ENCODE peak calls at places on chromosomes 13 and 19, in ten cellular contexts. One of them, this sample, is unnamed.

GRCh38 chr13:99944606-99945005 is 27.0 kb downstream of the ZIC5 start:
- DNase-seq in fibroblast of the aortic adventitia: no peak
- DNase-seq in AG04450: no peak
- DNase-seq in mesenchymal stem cell: no peak
- DNase-seq in cardiac muscle cell: no peak
- DNase-seq in testis: no peak
- DNase-seq in heart left ventricle: no peak
- DNase-seq in kidney epithelial cell: no peak
- DNase-seq in pancreas: no peak
- DNase-seq in mammary epithelial cell: no peak
- DNase-seq in this sample: no peak

GRCh38 chr13:31887311-31887710 is 144.3 kb upstream of the FRY start:
- DNase-seq in fibroblast of the aortic adventitia: peak
- DNase-seq in AG04450: peak
- DNase-seq in mesenchymal stem cell: no peak
- DNase-seq in cardiac muscle cell: peak
- DNase-seq in testis: no peak
- DNase-seq in heart left ventricle: no peak
- DNase-seq in kidney epithelial cell: no peak
- DNase-seq in pancreas: no peak
- DNase-seq in mammary epithelial cell: no peak
- DNase-seq in this sample: no peak

GRCh38 chr13:106155411-106155810 is 380.1 kb downstream of the EFNB2 start:
- DNase-seq in fibroblast of the aortic adventitia: no peak
- DNase-seq in AG04450: no peak
- DNase-seq in mesenchymal stem cell: peak
- DNase-seq in cardiac muscle cell: no peak
- DNase-seq in testis: no peak
- DNase-seq in heart left ventricle: no peak
- DNase-seq in kidney epithelial cell: no peak
- DNase-seq in pancreas: no peak
- DNase-seq in mammary epithelial cell: peak
- DNase-seq in this sample: no peak

GRCh38 chr13:100550433-100550832 is 38.2 kb downstream of the GGACT start:
- DNase-seq in fibroblast of the aortic adventitia: peak
- DNase-seq in AG04450: no peak
- DNase-seq in mesenchymal stem cell: peak
- DNase-seq in cardiac muscle cell: peak
- DNase-seq in testis: peak
- DNase-seq in heart left ventricle: peak
- DNase-seq in kidney epithelial cell: no peak
- DNase-seq in pancreas: no peak
- DNase-seq in mammary epithelial cell: no peak
- DNase-seq in this sample: no peak

GRCh38 chr13:52447815-52448552 is 2.5 kb downstream of the VPS36 start:
- DNase-seq in fibroblast of the aortic adventitia: no peak
- DNase-seq in AG04450: no peak
- DNase-seq in mesenchymal stem cell: no peak
- DNase-seq in cardiac muscle cell: no peak
- DNase-seq in testis: no peak
- DNase-seq in heart left ventricle: no peak
- DNase-seq in kidney epithelial cell: no peak
- DNase-seq in pancreas: no peak
- DNase-seq in mammary epithelial cell: peak
- DNase-seq in this sample: no peak

GRCh38 chr19:55257461-55258411 is 1.1 kb downstream of the PPP6R1 start:
- DNase-seq in fibroblast of the aortic adventitia: peak
- DNase-seq in AG04450: no peak
- DNase-seq in mesenchymal stem cell: peak
- DNase-seq in cardiac muscle cell: peak
- DNase-seq in testis: peak
- DNase-seq in heart left ventricle: no peak
- DNase-seq in kidney epithelial cell: no peak
- DNase-seq in pancreas: no peak
- DNase-seq in mammary epithelial cell: peak
- DNase-seq in this sample: no peak

GRCh38 chr19:3108775-3109174 is 14.6 kb downstream of the GNA11 start:
- DNase-seq in fibroblast of the aortic adventitia: peak
- DNase-seq in AG04450: peak
- DNase-seq in mesenchymal stem cell: peak
- DNase-seq in cardiac muscle cell: peak
- DNase-seq in testis: peak
- DNase-seq in heart left ventricle: no peak
- DNase-seq in kidney epithelial cell: no peak
- DNase-seq in pancreas: no peak
- DNase-seq in mammary epithelial cell: peak
- DNase-seq in this sample: no peak

GRCh38 chr19:14563989-14564650 is 7.7 kb downstream of the NDUFB7 start:
- DNase-seq in fibroblast of the aortic adventitia: no peak
- DNase-seq in AG04450: no peak
- DNase-seq in mesenchymal stem cell: no peak
- DNase-seq in cardiac muscle cell: peak
- DNase-seq in testis: peak
- DNase-seq in heart left ventricle: no peak
- DNase-seq in kidney epithelial cell: no peak
- DNase-seq in pancreas: no peak
- DNase-seq in mammary epithelial cell: peak
- DNase-seq in this sample: no peak

DNA sequence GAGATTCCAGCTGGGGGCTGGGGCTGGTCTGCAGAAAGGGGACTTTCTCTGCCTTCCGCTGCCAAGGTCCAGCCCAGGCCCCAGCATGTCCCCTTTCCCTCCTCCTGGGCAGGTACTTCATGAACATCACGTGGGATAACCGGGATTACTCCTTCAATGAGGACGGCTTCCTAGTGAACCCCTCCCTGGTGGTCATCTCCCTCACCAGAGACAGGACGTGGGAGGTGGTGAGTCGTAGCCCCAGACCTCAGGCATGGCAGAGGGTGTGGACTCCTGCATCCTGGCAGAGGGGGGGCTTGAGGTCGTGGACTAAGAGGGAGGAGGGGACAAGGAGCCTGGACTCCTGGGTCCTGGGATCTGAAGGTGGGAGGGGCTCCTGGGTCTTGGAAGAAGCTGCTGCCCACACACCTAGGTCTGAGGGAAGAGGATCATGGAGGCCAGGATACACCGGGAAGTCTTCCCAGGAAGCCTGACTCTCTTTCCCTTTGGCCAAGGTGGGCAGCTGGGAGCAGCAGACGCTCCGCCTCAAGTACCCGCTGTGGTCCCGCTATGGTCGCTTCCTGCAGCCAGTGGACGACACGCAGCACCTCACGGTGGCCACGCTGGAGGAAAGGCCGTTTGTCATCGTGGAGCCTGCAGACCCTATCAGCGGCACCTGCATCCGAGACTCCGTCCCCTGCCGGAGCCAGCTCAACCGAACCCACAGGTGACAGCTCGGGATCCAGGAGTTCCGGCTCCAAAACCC is 20.6 kb downstream of the GRIN2D start:
- DNase-seq in fibroblast of the aortic adventitia: peak
- DNase-seq in AG04450: no peak
- DNase-seq in mesenchymal stem cell: peak
- DNase-seq in cardiac muscle cell: no peak
- DNase-seq in testis: no peak
- DNase-seq in heart left ventricle: no peak
- DNase-seq in kidney epithelial cell: no peak
- DNase-seq in pancreas: no peak
- DNase-seq in mammary epithelial cell: peak
- DNase-seq in this sample: no peak
- H3K4me3 ChIP-seq in fibroblast of the aortic adventitia: no peak
- H3K4me3 ChIP-seq in AG04450: no peak
- H3K4me3 ChIP-seq in mesenchymal stem cell: peak
- H3K4me3 ChIP-seq in cardiac muscle cell: no peak
- H3K4me3 ChIP-seq in testis: no peak
- H3K4me3 ChIP-seq in heart left ventricle: no peak
- H3K4me3 ChIP-seq in kidney epithelial cell: peak
- H3K4me3 ChIP-seq in pancreas: peak
- H3K4me3 ChIP-seq in mammary epithelial cell: no peak
- H3K4me3 ChIP-seq in this sample: no peak

DNA sequence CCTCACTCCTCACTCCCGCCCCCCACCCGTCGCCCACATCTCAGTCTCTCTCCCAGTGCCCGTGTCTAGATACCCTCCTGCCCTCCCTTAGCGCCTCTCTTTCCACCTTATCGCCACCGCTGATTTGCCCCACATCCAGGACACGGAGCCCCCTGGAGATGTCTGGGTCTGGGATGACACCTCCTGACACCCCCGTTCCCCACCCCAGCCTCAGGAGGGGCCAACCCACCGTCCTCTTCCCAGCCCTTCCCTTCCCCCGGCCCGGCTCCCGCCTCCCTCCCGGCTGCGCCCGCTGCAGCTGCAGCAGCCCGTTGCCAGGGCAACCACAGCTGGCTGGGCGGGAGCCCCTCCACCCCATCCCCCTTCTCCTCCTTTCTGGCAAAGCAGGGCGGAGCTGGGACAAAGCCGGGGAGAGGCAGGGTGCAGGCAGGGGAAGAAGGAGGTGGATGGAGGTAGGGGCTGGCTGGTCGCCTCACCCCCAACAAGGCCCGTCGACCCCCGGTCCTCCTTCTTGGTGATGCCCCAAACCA is 13.5 kb downstream of the DPF1 start:
- DNase-seq in fibroblast of the aortic adventitia: peak
- DNase-seq in AG04450: no peak
- DNase-seq in mesenchymal stem cell: peak
- DNase-seq in cardiac muscle cell: peak
- DNase-seq in testis: peak
- DNase-seq in heart left ventricle: peak
- DNase-seq in kidney epithelial cell: no peak
- DNase-seq in pancreas: no peak
- DNase-seq in mammary epithelial cell: no peak
- DNase-seq in this sample: no peak
- H3K4me3 ChIP-seq in fibroblast of the aortic adventitia: no peak
- H3K4me3 ChIP-seq in AG04450: peak
- H3K4me3 ChIP-seq in mesenchymal stem cell: no peak
- H3K4me3 ChIP-seq in cardiac muscle cell: no peak
- H3K4me3 ChIP-seq in testis: peak
- H3K4me3 ChIP-seq in heart left ventricle: no peak
- H3K4me3 ChIP-seq in kidney epithelial cell: no peak
- H3K4me3 ChIP-seq in pancreas: no peak
- H3K4me3 ChIP-seq in mammary epithelial cell: no peak
- H3K4me3 ChIP-seq in this sample: no peak

GRCh38 chr19:16141043-16141442 is 2.4 kb upstream of the HSH2D start:
- DNase-seq in fibroblast of the aortic adventitia: no peak
- DNase-seq in AG04450: no peak
- DNase-seq in mesenchymal stem cell: no peak
- DNase-seq in cardiac muscle cell: no peak
- DNase-seq in testis: no peak
- DNase-seq in heart left ventricle: no peak
- DNase-seq in kidney epithelial cell: no peak
- DNase-seq in pancreas: no peak
- DNase-seq in mammary epithelial cell: no peak
- DNase-seq in this sample: no peak

GRCh38 chr19:16146112-16146511 is 2.6 kb downstream of the HSH2D start:
- DNase-seq in fibroblast of the aortic adventitia: no peak
- DNase-seq in AG04450: no peak
- DNase-seq in mesenchymal stem cell: no peak
- DNase-seq in cardiac muscle cell: no peak
- DNase-seq in testis: no peak
- DNase-seq in heart left ventricle: no peak
- DNase-seq in kidney epithelial cell: no peak
- DNase-seq in pancreas: no peak
- DNase-seq in mammary epithelial cell: no peak
- DNase-seq in this sample: no peak

GRCh38 chr19:16143399-16144215 is at the start of gene HSH2D:
- DNase-seq in fibroblast of the aortic adventitia: no peak
- DNase-seq in AG04450: no peak
- DNase-seq in mesenchymal stem cell: no peak
- DNase-seq in cardiac muscle cell: no peak
- DNase-seq in testis: no peak
- DNase-seq in heart left ventricle: peak
- DNase-seq in kidney epithelial cell: peak
- DNase-seq in pancreas: peak
- DNase-seq in mammary epithelial cell: peak
- DNase-seq in this sample: peak

GRCh38 chr19:16142032-16142580 is 1.4 kb upstream of the HSH2D start:
- DNase-seq in fibroblast of the aortic adventitia: no peak
- DNase-seq in AG04450: no peak
- DNase-seq in mesenchymal stem cell: no peak
- DNase-seq in cardiac muscle cell: no peak
- DNase-seq in testis: no peak
- DNase-seq in heart left ventricle: no peak
- DNase-seq in kidney epithelial cell: no peak
- DNase-seq in pancreas: no peak
- DNase-seq in mammary epithelial cell: no peak
- DNase-seq in this sample: no peak

GRCh38 chr19:16144216-16144581 is 714 bp downstream of the HSH2D start:
- DNase-seq in fibroblast of the aortic adventitia: no peak
- DNase-seq in AG04450: no peak
- DNase-seq in mesenchymal stem cell: no peak
- DNase-seq in cardiac muscle cell: no peak
- DNase-seq in testis: no peak
- DNase-seq in heart left ventricle: no peak
- DNase-seq in kidney epithelial cell: no peak
- DNase-seq in pancreas: no peak
- DNase-seq in mammary epithelial cell: no peak
- DNase-seq in this sample: no peak
- H3K4me3 ChIP-seq in fibroblast of the aortic adventitia: no peak
- H3K4me3 ChIP-seq in AG04450: no peak
- H3K4me3 ChIP-seq in mesenchymal stem cell: no peak
- H3K4me3 ChIP-seq in cardiac muscle cell: no peak
- H3K4me3 ChIP-seq in testis: no peak
- H3K4me3 ChIP-seq in heart left ventricle: peak
- H3K4me3 ChIP-seq in kidney epithelial cell: no peak
- H3K4me3 ChIP-seq in pancreas: peak
- H3K4me3 ChIP-seq in mammary epithelial cell: no peak
- H3K4me3 ChIP-seq in this sample: no peak

GRCh38 chr13:29446016-29446415 is 149.5 kb downstream of the SLC7A1 start:
- DNase-seq in fibroblast of the aortic adventitia: no peak
- DNase-seq in AG04450: no peak
- DNase-seq in mesenchymal stem cell: no peak
- DNase-seq in cardiac muscle cell: no peak
- DNase-seq in testis: no peak
- DNase-seq in heart left ventricle: no peak
- DNase-seq in kidney epithelial cell: no peak
- DNase-seq in pancreas: no peak
- DNase-seq in mammary epithelial cell: no peak
- DNase-seq in this sample: no peak

GRCh38 chr13:29449726-29450125 is 145.8 kb downstream of the SLC7A1 start:
- DNase-seq in fibroblast of the aortic adventitia: no peak
- DNase-seq in AG04450: no peak
- DNase-seq in mesenchymal stem cell: no peak
- DNase-seq in cardiac muscle cell: no peak
- DNase-seq in testis: no peak
- DNase-seq in heart left ventricle: no peak
- DNase-seq in kidney epithelial cell: no peak
- DNase-seq in pancreas: no peak
- DNase-seq in mammary epithelial cell: no peak
- DNase-seq in this sample: no peak

GRCh38 chr13:29453657-29454056 is 141.8 kb downstream of the SLC7A1 start:
- DNase-seq in fibroblast of the aortic adventitia: no peak
- DNase-seq in AG04450: no peak
- DNase-seq in mesenchymal stem cell: no peak
- DNase-seq in cardiac muscle cell: no peak
- DNase-seq in testis: no peak
- DNase-seq in heart left ventricle: no peak
- DNase-seq in kidney epithelial cell: no peak
- DNase-seq in pancreas: no peak
- DNase-seq in mammary epithelial cell: no peak
- DNase-seq in this sample: no peak

GRCh38 chr13:29452773-29453574 is 142.5 kb downstream of the SLC7A1 start:
- DNase-seq in fibroblast of the aortic adventitia: peak
- DNase-seq in AG04450: no peak
- DNase-seq in mesenchymal stem cell: no peak
- DNase-seq in cardiac muscle cell: no peak
- DNase-seq in testis: no peak
- DNase-seq in heart left ventricle: no peak
- DNase-seq in kidney epithelial cell: no peak
- DNase-seq in pancreas: no peak
- DNase-seq in mammary epithelial cell: no peak
- DNase-seq in this sample: no peak

GRCh38 chr13:29448124-29448685 is 147.3 kb downstream of the SLC7A1 start:
- DNase-seq in fibroblast of the aortic adventitia: no peak
- DNase-seq in AG04450: no peak
- DNase-seq in mesenchymal stem cell: no peak
- DNase-seq in cardiac muscle cell: no peak
- DNase-seq in testis: no peak
- DNase-seq in heart left ventricle: no peak
- DNase-seq in kidney epithelial cell: no peak
- DNase-seq in pancreas: no peak
- DNase-seq in mammary epithelial cell: no peak
- DNase-seq in this sample: no peak
- H3K4me3 ChIP-seq in fibroblast of the aortic adventitia: no peak
- H3K4me3 ChIP-seq in AG04450: no peak
- H3K4me3 ChIP-seq in mesenchymal stem cell: no peak
- H3K4me3 ChIP-seq in cardiac muscle cell: no peak
- H3K4me3 ChIP-seq in testis: no peak
- H3K4me3 ChIP-seq in heart left ventricle: no peak
- H3K4me3 ChIP-seq in kidney epithelial cell: no peak
- H3K4me3 ChIP-seq in pancreas: no peak
- H3K4me3 ChIP-seq in mammary epithelial cell: no peak
- H3K4me3 ChIP-seq in this sample: no peak

This sample was measured in right lobe of liver.